ENCODE peak calls at places on chromosomes 1 and 21, in eight cellular contexts. C is activated naive CD8-positive, alpha-beta T cell treated with anti-CD3 and anti-CD28 coated beads, Interleukin-2, amount 50 U/mL, for 24 hours; W is GM23248; U is NCI-H2081; I is body of pancreas; G is neuronal stem cell; B is GM12891; F is lower lobe of right lung. X is an unnamed sample.

GRCh38 chr1:24694380-24694843 is 50.8 kb upstream of the CLIC4 start:
- DNase-seq in G (no peak), F (peak; percentile 47), B (no peak), I (no peak), U (peak; percentile 67), W (peak; percentile 78), C (no peak), X (no peak)

GRCh38 chr1:3167255-3167654 is 98.3 kb downstream of the PRDM16 start:
- DNase-seq in W (no peak), G (no peak), C (no peak), B (no peak), U (no peak), I (no peak), F (no peak), X (no peak)

GRCh38 chr1:156894711-156895407 is 1.3 kb downstream of the PEAR1 start:
- DNase-seq in W (no peak), B (no peak), G (no peak), I (no peak), C (no peak), U (no peak), F (peak; percentile 44), X (no peak)

GRCh38 chr1:85611390-85611789 is 30.8 kb downstream of the CCN1 start:
- DNase-seq in I (no peak), U (no peak), W (peak; percentile 94), C (no peak), F (no peak), B (no peak), G (no peak), X (no peak)

GRCh38 chr1:243493156-243494129 is 237.6 kb downstream of the SDCCAG8 start:
- DNase-seq in G (no peak), C (no peak), W (peak; percentile 41), B (no peak), U (no peak), I (no peak), F (no peak), X (no peak)

GRCh38 chr1:248243204-248243603 is 12.0 kb downstream of the OR2M4 start:
- DNase-seq in G (no peak), C (peak; percentile 7), W (peak; percentile 61), U (peak; percentile 29), B (peak; percentile 16), I (peak; percentile 26), F (peak; percentile 47), X (no peak)

GRCh38 chr1:80962559-80962958 is 838.2 kb upstream of the ADGRL2 start:
- DNase-seq in U (no peak), F (no peak), C (no peak), G (no peak), W (no peak), B (no peak), I (no peak), X (no peak)

GRCh38 chr1:96521994-96522760 is 199.4 kb upstream of the PTBP2 start:
- DNase-seq in I (no peak), C (no peak), U (no peak), B (no peak), W (peak; percentile 71), G (no peak), F (no peak), X (no peak)

GRCh38 chr1:160171978-160172377 is 18.4 kb upstream of the CASQ1 start:
- DNase-seq in C (no peak), W (no peak), U (no peak), G (no peak), F (no peak), B (no peak), I (no peak), X (no peak)

GRCh38 chr1:200376521-200376920 is 33.3 kb downstream of the ZNF281 start:
- DNase-seq in B (no peak), C (no peak), I (no peak), W (peak; percentile 34), F (no peak), G (no peak), U (no peak), X (no peak)

GRCh38 chr1:165463978-165464377 is 19.1 kb upstream of the RXRG start:
- DNase-seq in W (no peak), G (no peak), B (no peak), C (no peak), U (no peak), F (no peak), I (no peak), X (no peak)

GRCh38 chr1:99004270-99005141 is at the start of gene PLPPR5:
- DNase-seq in C (no peak), I (peak; percentile 13), G (peak; percentile 23), W (peak; percentile 68), F (no peak), U (no peak), B (peak; percentile 9), X (peak; percentile 12)

GRCh38 chr1:110056776-110057175 is 13.7 kb downstream of the ALX3 start:
- DNase-seq in I (no peak), B (no peak), U (no peak), G (no peak), F (no peak), W (peak; percentile 95), C (no peak), X (no peak)

GRCh38 chr1:198830397-198830796 is 191.6 kb downstream of the PTPRC start:
- DNase-seq in G (no peak), C (no peak), W (no peak), U (no peak), F (no peak), B (no peak), I (no peak), X (no peak)

GRCh38 chr1:198086051-198086745 is 70.6 kb upstream of the NEK7 start:
- DNase-seq in B (no peak), F (no peak), I (no peak), G (no peak), U (no peak), W (no peak), C (no peak), X (no peak)

GRCh38 chr1:97307151-97307550 is 585.6 kb downstream of the PTBP2 start:
- DNase-seq in W (peak; percentile 8), G (no peak), I (no peak), U (no peak), B (no peak), C (no peak), F (no peak), X (no peak)

GRCh38 chr1:114651893-114652292 is 18.0 kb downstream of the DENND2C start:
- DNase-seq in U (no peak), B (no peak), F (no peak), C (no peak), W (no peak), G (no peak), I (no peak), X (no peak)

GRCh38 chr1:107687846-107688753 is 276.9 kb downstream of the VAV3 start:
- DNase-seq in F (no peak), W (peak; percentile 66), B (no peak), C (no peak), I (no peak), G (no peak), U (no peak), X (no peak)

GRCh38 chr1:31672988-31673387 is 28.3 kb upstream of the PEF1 start:
- DNase-seq in U (no peak), F (no peak), B (no peak), G (no peak), C (no peak), W (no peak), I (no peak), X (no peak)

GRCh38 chr1:246117066-246117791 is 389.9 kb downstream of the SMYD3 start:
- DNase-seq in G (no peak), C (peak; percentile 10), I (peak; percentile 38), F (no peak), B (peak; percentile 20), W (peak; percentile 63), U (peak; percentile 51), X (no peak)

GRCh38 chr1:112618114-112618720 is 724 bp downstream of the ST7L start:
- DNase-seq in F (no peak), I (no peak), W (peak; percentile 53), U (no peak), G (no peak), C (no peak), B (no peak), X (no peak)

GRCh38 chr1:204112876-204113730 is 38.7 kb downstream of the ETNK2 start:
- DNase-seq in B (no peak), F (no peak), W (peak; percentile 29), U (no peak), G (no peak), I (no peak), C (no peak), X (no peak)

GRCh38 chr1:101506541-101507164 is 269.8 kb downstream of the S1PR1 start:
- DNase-seq in U (peak; percentile 8), B (no peak), I (peak; percentile 26), C (peak; percentile 38), W (peak; percentile 51), F (no peak), G (peak; percentile 41), X (no peak)

GRCh38 chr1:40232444-40232843 is 15.3 kb upstream of the TMCO2 start:
- DNase-seq in C (peak; percentile 64), U (no peak), F (no peak), B (peak; percentile 20), W (no peak), I (no peak), G (no peak), X (no peak)

GRCh38 chr1:14332158-14332557 is 266.3 kb upstream of the KAZN start:
- DNase-seq in C (no peak), B (no peak), W (peak; percentile 18), F (no peak), I (no peak), G (no peak), U (no peak), X (no peak)

GRCh38 chr1:116708255-116708900 is 40.8 kb upstream of the IGSF3 start:
- DNase-seq in W (no peak), U (no peak), C (no peak), F (no peak), B (no peak), I (no peak), G (no peak), X (no peak)

GRCh38 chr21:18041012-18041411 is 203.6 kb upstream of the CHODL start:
- DNase-seq in F (no peak), U (peak; percentile 49), C (no peak), G (no peak), I (no peak), B (no peak), W (no peak), X (no peak)

GRCh38 chr21:16407403-16408279 is 677.9 kb downstream of the USP25 start:
- DNase-seq in F (no peak), W (peak; percentile 14), U (no peak), I (no peak), G (no peak), C (no peak), B (no peak), X (no peak)

GRCh38 chr1:15063783-15064182 is 89.8 kb upstream of the TMEM51 start:
- DNase-seq in W (no peak), F (no peak), I (no peak), G (no peak), U (no peak), B (no peak), C (no peak), X (no peak)

GRCh38 chr1:230048322-230048721 is 18.7 kb upstream of the GALNT2 start:
- DNase-seq in C (no peak), U (no peak), B (no peak), W (no peak), I (no peak), F (no peak), G (no peak), X (no peak)

X was measured in activated B cell treated with CpG ODN at 0.5 μM for 24 hours.